ENCODE peak calls at places on chromosomes 5 and 9, in five cellular contexts. T, C, K, A and J are unnamed samples.
A peak's percentile ranks its signal among the peaks of the same experiment; 100 is the strongest.

GRCh38 chr9:87035868-87036267 is 88.6 kb upstream of the GAS1 start:
- DNase-seq in T (no peak), C (no peak), K (no peak), A (no peak), J (no peak)

GRCh38 chr5:60395712-60396329 is 304.1 kb downstream of the DEPDC1B start:
- DNase-seq in T (no peak), C (no peak), K (no peak), A (no peak), J (no peak)

GRCh38 chr5:171571663-171572062 is 152.2 kb downstream of the FGF18 start:
- DNase-seq in T (no peak), C (no peak), K (no peak), A (no peak), J (no peak)

GRCh38 chr5:83222906-83223305 is 145.6 kb downstream of the XRCC4 start:
- DNase-seq in T (no peak), C (no peak), K (no peak), A (no peak), J (no peak)

GRCh38 chr5:38548064-38548759 is 8.2 kb downstream of the LIFR start:
- DNase-seq in T (no peak), C (no peak), K (no peak), A (no peak), J (no peak)

GRCh38 chr9:132638240-132638639 is 31.5 kb downstream of the DDX31 start:
- DNase-seq in T (no peak), C (no peak), K (no peak), A (no peak), J (no peak)

GRCh38 chr9:137240321-137240840 is 706 bp upstream of the TUBB4B start:
- DNase-seq in T (peak; percentile 51), C (peak; percentile 70), K (peak; percentile 70), A (no peak), J (peak; percentile 81)

GRCh38 chr5:16590685-16591084 is 26.1 kb downstream of the RETREG1 start:
- DNase-seq in T (no peak), C (no peak), K (no peak), A (no peak), J (no peak)

GRCh38 chr9:136644343-136644592 is 18.4 kb upstream of the EGFL7 start:
- DNase-seq in T (no peak), C (peak; percentile 74), K (no peak), A (no peak), J (peak; percentile 95)

GRCh38 chr5:95410269-95410668 is 19.1 kb downstream of the FAM81B start:
- DNase-seq in T (no peak), C (no peak), K (no peak), A (no peak), J (no peak)

GRCh38 chr9:94097788-94098413 is 13.6 kb downstream of the PTPDC1 start:
- DNase-seq in T (no peak), C (no peak), K (no peak), A (no peak), J (no peak)

GRCh38 chr5:92777421-92777820 is 803.6 kb downstream of the NR2F1-AS1 start:
- DNase-seq in T (no peak), C (no peak), K (no peak), A (no peak), J (no peak)

GRCh38 chr5:127112347-127112864 is 39.1 kb upstream of the C5orf63 start:
- DNase-seq in T (no peak), C (no peak), K (no peak), A (no peak), J (no peak)

GRCh38 chr9:14428781-14429230 is 114.9 kb upstream of the NFIB start:
- DNase-seq in T (no peak), C (peak; percentile 44), K (no peak), A (no peak), J (no peak)

GRCh38 chr9:37575921-37576721 is at the start of gene FBXO10:
- DNase-seq in T (peak; percentile 15), C (peak; percentile 72), K (peak; percentile 35), A (peak; percentile 46), J (peak; percentile 74)

GRCh38 chr5:109516385-109516784 is 106.6 kb upstream of the PJA2 start:
- DNase-seq in T (no peak), C (no peak), K (no peak), A (no peak), J (no peak)

GRCh38 chr5:96081276-96081858 is 119.7 kb upstream of the ELL2 start:
- DNase-seq in T (no peak), C (no peak), K (no peak), A (no peak), J (no peak)

GRCh38 chr5:399296-400281 is 43.4 kb upstream of the EXOC3 start:
- DNase-seq in T (peak; percentile 12), C (peak; percentile 55), K (no peak), A (no peak), J (peak; percentile 90)

GRCh38 chr5:74141053-74141452 is 499.5 kb downstream of the ENC1 start:
- DNase-seq in T (no peak), C (no peak), K (no peak), A (no peak), J (no peak)

DNA sequence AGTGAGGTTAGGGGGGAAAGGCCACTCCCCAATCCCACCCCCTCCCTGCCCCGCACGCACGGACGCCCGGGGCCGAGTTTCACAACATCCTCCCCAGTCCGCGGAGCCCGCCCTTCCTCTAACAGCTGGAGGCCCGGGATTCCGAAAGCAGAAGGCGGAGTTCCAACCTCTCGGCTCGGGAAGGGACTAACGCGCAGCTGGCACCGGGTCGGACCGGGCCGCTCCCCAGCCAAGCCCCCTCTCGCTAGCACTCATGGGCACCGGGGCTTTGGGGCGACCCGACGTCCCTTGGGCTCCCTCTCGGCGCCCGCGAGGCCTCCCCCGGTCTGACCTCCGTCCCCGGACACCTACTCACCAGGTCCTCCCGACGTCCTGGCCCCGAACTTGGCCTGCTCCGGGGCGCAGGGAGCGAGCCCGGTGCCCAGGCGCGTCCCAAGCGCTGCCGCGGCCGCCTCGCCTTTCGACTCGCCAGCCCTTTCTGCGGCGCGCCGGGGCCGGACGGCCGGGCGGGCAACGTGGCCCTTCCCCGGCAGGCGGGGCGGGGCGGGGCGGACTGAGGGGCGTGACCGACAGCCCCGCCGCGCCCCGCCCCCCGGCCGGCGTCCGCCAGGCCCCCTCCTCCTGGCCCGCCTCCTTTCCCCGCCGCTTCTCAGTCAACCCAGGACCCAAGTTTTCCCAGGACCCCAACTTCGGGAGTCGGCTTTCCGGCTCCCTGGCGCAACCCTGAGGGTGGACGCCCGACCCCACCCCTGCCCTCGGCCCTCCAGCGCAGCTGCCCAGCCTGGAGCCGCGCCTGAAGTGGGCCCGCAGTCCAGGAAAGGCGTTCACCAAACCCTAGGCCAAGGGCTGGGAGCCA is at the start of gene MGAT1:
- DNase-seq in T (peak; percentile 78), C (peak; percentile 85), K (peak; percentile 76), A (peak; percentile 56), J (peak; percentile 93)
- H3K27ac ChIP-seq in T (peak within 1 kb of the TSS; percentile 84), C (peak within 1 kb of the TSS; percentile 100), K (peak within 1 kb of the TSS; percentile 86), A (peak within 1 kb of the TSS; percentile 96), J (peak within 1 kb of the TSS; percentile 98)

DNA sequence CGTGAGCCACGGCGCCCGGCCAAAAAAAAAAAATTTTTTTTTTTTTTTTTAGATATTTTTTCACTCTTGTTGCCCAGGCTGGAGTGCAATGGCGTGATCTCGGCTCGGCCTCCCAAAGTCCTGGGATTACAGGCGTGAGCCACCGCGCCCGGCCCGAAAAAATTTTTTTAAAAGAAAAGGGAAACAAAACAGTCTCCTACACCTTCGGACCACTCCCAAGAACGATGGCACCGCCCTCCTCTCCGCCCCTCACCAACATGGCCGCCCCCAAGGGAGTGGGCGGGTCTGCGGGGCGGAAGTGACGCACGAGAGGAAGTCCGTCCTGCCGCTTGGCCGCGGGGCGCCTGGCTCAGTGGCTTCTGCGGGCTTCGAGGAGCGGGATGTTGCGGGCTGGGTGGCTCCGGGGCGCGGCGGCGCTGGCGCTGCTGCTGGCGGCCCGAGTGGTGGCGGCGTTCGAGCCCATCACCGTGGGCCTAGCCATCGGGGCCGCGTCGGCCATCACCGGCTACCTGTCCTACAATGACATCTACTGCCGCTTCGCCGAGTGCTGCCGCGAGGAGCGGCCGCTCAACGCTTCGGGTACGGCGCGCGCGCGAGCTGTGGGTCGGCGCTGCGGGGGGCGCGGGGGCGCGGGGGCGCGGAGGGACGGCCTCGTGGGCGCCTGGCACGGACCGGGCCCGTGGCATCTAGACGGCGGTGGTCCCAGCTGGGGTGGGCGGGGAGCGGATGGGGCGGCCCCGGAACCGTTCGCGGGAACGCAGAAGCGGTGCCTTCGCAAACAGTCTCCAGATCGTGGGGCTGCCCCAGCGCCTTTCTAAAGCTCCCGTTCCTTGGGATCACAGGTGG is at the start of gene TOR1B:
- DNase-seq in T (peak; percentile 94), C (peak; percentile 89), K (peak; percentile 93), A (peak; percentile 63), J (peak; percentile 98)
- H3K27ac ChIP-seq in T (peak within 1 kb of the TSS; percentile 77), C (peak within 1 kb of the TSS; percentile 87), K (peak within 1 kb of the TSS; percentile 72), A (peak within 1 kb of the TSS; percentile 75), J (peak within 1 kb of the TSS; percentile 69)

GRCh38 chr9:5529683-5530221 is 19.4 kb downstream of the PDCD1LG2 start:
- DNase-seq in T (no peak), C (no peak), K (no peak), A (no peak), J (no peak)
- H3K27ac ChIP-seq in T (no peak overlapping the region), C (no peak overlapping the region), K (no peak overlapping the region), A (no peak overlapping the region), J (no peak overlapping the region)

GRCh38 chr9:88738708-88739107 is 203.7 kb downstream of the NXNL2 start:
- DNase-seq in T (no peak), C (no peak), K (no peak), A (no peak), J (no peak)
- H3K27ac ChIP-seq in T (no peak overlapping the region), C (no peak overlapping the region), K (no peak overlapping the region), A (no peak overlapping the region), J (no peak overlapping the region)